ENCODE peak calls at places on chromosomes 1 and 21, in six cellular contexts. One of them, this sample, is unnamed. For H3K36me3, the result is how much of the 10 kb centered on the place peaks cover.

GRCh38 chr1:92577251-92577895 is 90.6 kb upstream of the GFI1 start:
- DNase-seq in body of pancreas: no peak
- DNase-seq in CD8-positive, alpha-beta T cell: no peak
- DNase-seq in mucosa of descending colon: no peak
- DNase-seq in keratinocyte: no peak
- DNase-seq in bronchial epithelial cell: peak
- DNase-seq in this sample: no peak

GRCh38 chr1:13730751-13731482 is 30.9 kb downstream of the PRDM2 start:
- DNase-seq in body of pancreas: peak
- DNase-seq in CD8-positive, alpha-beta T cell: peak
- DNase-seq in mucosa of descending colon: peak
- DNase-seq in keratinocyte: no peak
- DNase-seq in bronchial epithelial cell: peak
- DNase-seq in this sample: peak

GRCh38 chr1:211126622-211127021 is 7.3 kb downstream of the KCNH1 start:
- DNase-seq in body of pancreas: peak
- DNase-seq in CD8-positive, alpha-beta T cell: no peak
- DNase-seq in mucosa of descending colon: no peak
- DNase-seq in keratinocyte: no peak
- DNase-seq in bronchial epithelial cell: no peak
- DNase-seq in this sample: no peak

GRCh38 chr1:7609311-7609994 is 161.6 kb upstream of the VAMP3 start:
- DNase-seq in body of pancreas: no peak
- DNase-seq in CD8-positive, alpha-beta T cell: no peak
- DNase-seq in mucosa of descending colon: no peak
- DNase-seq in keratinocyte: no peak
- DNase-seq in bronchial epithelial cell: no peak
- DNase-seq in this sample: no peak

GRCh38 chr1:227947678-227948492 is at the start of gene WNT9A:
- DNase-seq in body of pancreas: peak
- DNase-seq in CD8-positive, alpha-beta T cell: no peak
- DNase-seq in mucosa of descending colon: peak
- DNase-seq in keratinocyte: no peak
- DNase-seq in bronchial epithelial cell: peak
- DNase-seq in this sample: peak

GRCh38 chr1:205580923-205581180 is 51.0 kb downstream of the ELK4 start:
- DNase-seq in body of pancreas: no peak
- DNase-seq in CD8-positive, alpha-beta T cell: no peak
- DNase-seq in mucosa of descending colon: no peak
- DNase-seq in keratinocyte: no peak
- DNase-seq in bronchial epithelial cell: no peak
- DNase-seq in this sample: peak

GRCh38 chr1:41608242-41608641 is 123.8 kb upstream of the EDN2 start:
- DNase-seq in body of pancreas: no peak
- DNase-seq in CD8-positive, alpha-beta T cell: no peak
- DNase-seq in mucosa of descending colon: no peak
- DNase-seq in keratinocyte: no peak
- DNase-seq in bronchial epithelial cell: peak
- DNase-seq in this sample: no peak

GRCh38 chr1:71296551-71296950 is 215.7 kb upstream of the ZRANB2 start:
- DNase-seq in body of pancreas: no peak
- DNase-seq in CD8-positive, alpha-beta T cell: no peak
- DNase-seq in mucosa of descending colon: no peak
- DNase-seq in keratinocyte: no peak
- DNase-seq in bronchial epithelial cell: peak
- DNase-seq in this sample: no peak

GRCh38 chr1:236502972-236503639 is 20.7 kb upstream of the LGALS8 start:
- DNase-seq in body of pancreas: peak
- DNase-seq in CD8-positive, alpha-beta T cell: no peak
- DNase-seq in mucosa of descending colon: peak
- DNase-seq in keratinocyte: no peak
- DNase-seq in bronchial epithelial cell: peak
- DNase-seq in this sample: peak

GRCh38 chr1:155813672-155814071 is 43.3 kb downstream of the GON4L start:
- DNase-seq in body of pancreas: no peak
- DNase-seq in CD8-positive, alpha-beta T cell: no peak
- DNase-seq in mucosa of descending colon: no peak
- DNase-seq in keratinocyte: no peak
- DNase-seq in bronchial epithelial cell: no peak
- DNase-seq in this sample: no peak

GRCh38 chr1:21816602-21817302 is 4.7 kb downstream of the LDLRAD2 start:
- DNase-seq in body of pancreas: no peak
- DNase-seq in CD8-positive, alpha-beta T cell: no peak
- DNase-seq in mucosa of descending colon: no peak
- DNase-seq in keratinocyte: no peak
- DNase-seq in bronchial epithelial cell: peak
- DNase-seq in this sample: no peak

GRCh38 chr21:14620152-14620551 is 74.0 kb upstream of the SAMSN1 start:
- DNase-seq in body of pancreas: no peak
- DNase-seq in CD8-positive, alpha-beta T cell: no peak
- DNase-seq in mucosa of descending colon: no peak
- DNase-seq in keratinocyte: no peak
- DNase-seq in bronchial epithelial cell: no peak
- DNase-seq in this sample: no peak

GRCh38 chr1:164588388-164589341 is 29.7 kb downstream of the PBX1 start:
- DNase-seq in body of pancreas: peak
- DNase-seq in CD8-positive, alpha-beta T cell: no peak
- DNase-seq in mucosa of descending colon: peak
- DNase-seq in keratinocyte: no peak
- DNase-seq in bronchial epithelial cell: no peak
- DNase-seq in this sample: peak

GRCh38 chr1:197170538-197170937 is 24.1 kb upstream of the ASPM start:
- DNase-seq in body of pancreas: no peak
- DNase-seq in CD8-positive, alpha-beta T cell: no peak
- DNase-seq in mucosa of descending colon: no peak
- DNase-seq in keratinocyte: no peak
- DNase-seq in bronchial epithelial cell: no peak
- DNase-seq in this sample: no peak

GRCh38 chr1:41809716-41810115 is 109.0 kb downstream of the HIVEP3 start:
- DNase-seq in body of pancreas: no peak
- DNase-seq in CD8-positive, alpha-beta T cell: no peak
- DNase-seq in mucosa of descending colon: no peak
- DNase-seq in keratinocyte: no peak
- DNase-seq in bronchial epithelial cell: no peak
- DNase-seq in this sample: no peak

GRCh38 chr1:231776006-231776707 is 149.6 kb downstream of the DISC1 start:
- DNase-seq in body of pancreas: no peak
- DNase-seq in CD8-positive, alpha-beta T cell: no peak
- DNase-seq in mucosa of descending colon: no peak
- DNase-seq in keratinocyte: no peak
- DNase-seq in bronchial epithelial cell: no peak
- DNase-seq in this sample: no peak

GRCh38 chr1:236089046-236089773 is 24.3 kb upstream of the NID1 start:
- DNase-seq in body of pancreas: no peak
- DNase-seq in CD8-positive, alpha-beta T cell: no peak
- DNase-seq in mucosa of descending colon: no peak
- DNase-seq in keratinocyte: no peak
- DNase-seq in bronchial epithelial cell: peak
- DNase-seq in this sample: no peak

GRCh38 chr1:160078392-160079195 is 2.7 kb upstream of the KCNJ9 start:
- DNase-seq in body of pancreas: peak
- DNase-seq in CD8-positive, alpha-beta T cell: peak
- DNase-seq in mucosa of descending colon: peak
- DNase-seq in keratinocyte: no peak
- DNase-seq in bronchial epithelial cell: peak
- DNase-seq in this sample: peak

GRCh38 chr1:30472526-30472925 is 250.9 kb downstream of the MATN1 start:
- DNase-seq in body of pancreas: no peak
- DNase-seq in CD8-positive, alpha-beta T cell: no peak
- DNase-seq in mucosa of descending colon: no peak
- DNase-seq in keratinocyte: no peak
- DNase-seq in bronchial epithelial cell: no peak
- DNase-seq in this sample: no peak

GRCh38 chr1:232784794-232785193 is 20.4 kb upstream of the MAP10 start:
- DNase-seq in body of pancreas: no peak
- DNase-seq in CD8-positive, alpha-beta T cell: no peak
- DNase-seq in mucosa of descending colon: no peak
- DNase-seq in keratinocyte: no peak
- DNase-seq in bronchial epithelial cell: no peak
- DNase-seq in this sample: no peak

GRCh38 chr1:209421186-209421585 is 162.3 kb upstream of the CAMK1G start:
- DNase-seq in body of pancreas: no peak
- DNase-seq in CD8-positive, alpha-beta T cell: no peak
- DNase-seq in mucosa of descending colon: no peak
- DNase-seq in keratinocyte: no peak
- DNase-seq in bronchial epithelial cell: peak
- DNase-seq in this sample: no peak

GRCh38 chr1:51851882-51852396 is 26.6 kb downstream of the NRDC start:
- DNase-seq in body of pancreas: no peak
- DNase-seq in CD8-positive, alpha-beta T cell: no peak
- DNase-seq in mucosa of descending colon: no peak
- DNase-seq in keratinocyte: no peak
- DNase-seq in bronchial epithelial cell: no peak
- DNase-seq in this sample: no peak

GRCh38 chr1:246925997-246926626 is 5.6 kb downstream of the AHCTF1 start:
- DNase-seq in body of pancreas: no peak
- DNase-seq in CD8-positive, alpha-beta T cell: no peak
- DNase-seq in mucosa of descending colon: no peak
- DNase-seq in keratinocyte: no peak
- DNase-seq in bronchial epithelial cell: no peak
- DNase-seq in this sample: no peak
- H3K4me3 ChIP-seq in body of pancreas: no peak
- H3K4me3 ChIP-seq in CD8-positive, alpha-beta T cell: no peak
- H3K4me3 ChIP-seq in mucosa of descending colon: no peak
- H3K4me3 ChIP-seq in keratinocyte: no peak
- H3K4me3 ChIP-seq in bronchial epithelial cell: no peak
- H3K4me3 ChIP-seq in this sample: no peak

DNA sequence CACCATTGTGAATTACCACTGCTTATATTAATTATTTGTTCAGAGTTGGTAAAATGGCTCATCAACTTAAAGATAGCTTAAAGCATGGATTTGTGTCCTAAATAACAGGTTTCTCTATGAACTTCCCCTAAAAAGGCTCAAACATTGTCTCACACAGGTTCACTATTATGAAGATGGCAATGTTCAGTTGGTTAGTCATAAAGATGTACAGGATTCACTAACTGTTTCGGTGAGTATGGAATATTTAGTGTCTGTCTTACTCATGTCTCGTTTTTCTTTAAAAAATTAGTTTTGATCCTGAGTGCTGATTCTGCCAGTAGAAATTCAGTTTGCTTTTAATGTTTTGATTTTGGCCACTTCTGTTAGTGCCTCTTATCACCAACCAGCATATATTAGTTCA is 7.5 kb upstream of the MOV10 start:
- DNase-seq in body of pancreas: no peak
- DNase-seq in CD8-positive, alpha-beta T cell: no peak
- DNase-seq in mucosa of descending colon: no peak
- DNase-seq in keratinocyte: no peak
- DNase-seq in bronchial epithelial cell: no peak
- DNase-seq in this sample: no peak
- H3K36me3 ChIP-seq in body of pancreas: under half
- H3K36me3 ChIP-seq in CD8-positive, alpha-beta T cell: under half
- H3K36me3 ChIP-seq in mucosa of descending colon: under half
- H3K36me3 ChIP-seq in keratinocyte: under half
- H3K36me3 ChIP-seq in bronchial epithelial cell: under half
- H3K36me3 ChIP-seq in this sample: under half

GRCh38 chr21:45032332-45032731 is 42.0 kb upstream of the ADARB1 start:
- DNase-seq in body of pancreas: no peak
- DNase-seq in CD8-positive, alpha-beta T cell: no peak
- DNase-seq in mucosa of descending colon: no peak
- DNase-seq in keratinocyte: no peak
- DNase-seq in bronchial epithelial cell: no peak
- DNase-seq in this sample: no peak

GRCh38 chr21:45030637-45031218 is 43.7 kb upstream of the ADARB1 start:
- DNase-seq in body of pancreas: no peak
- DNase-seq in CD8-positive, alpha-beta T cell: no peak
- DNase-seq in mucosa of descending colon: no peak
- DNase-seq in keratinocyte: no peak
- DNase-seq in bronchial epithelial cell: no peak
- DNase-seq in this sample: no peak

GRCh38 chr21:45031231-45032191 is 42.9 kb upstream of the ADARB1 start:
- DNase-seq in body of pancreas: no peak
- DNase-seq in CD8-positive, alpha-beta T cell: no peak
- DNase-seq in mucosa of descending colon: no peak
- DNase-seq in keratinocyte: no peak
- DNase-seq in bronchial epithelial cell: no peak
- DNase-seq in this sample: no peak

GRCh38 chr21:45029298-45029967 is 44.9 kb upstream of the ADARB1 start:
- DNase-seq in body of pancreas: peak
- DNase-seq in CD8-positive, alpha-beta T cell: no peak
- DNase-seq in mucosa of descending colon: no peak
- DNase-seq in keratinocyte: no peak
- DNase-seq in bronchial epithelial cell: no peak
- DNase-seq in this sample: no peak

GRCh38 chr21:45029968-45030636 is 44.3 kb upstream of the ADARB1 start:
- DNase-seq in body of pancreas: no peak
- DNase-seq in CD8-positive, alpha-beta T cell: no peak
- DNase-seq in mucosa of descending colon: no peak
- DNase-seq in keratinocyte: no peak
- DNase-seq in bronchial epithelial cell: no peak
- DNase-seq in this sample: no peak
- H3K4me3 ChIP-seq in body of pancreas: no peak
- H3K4me3 ChIP-seq in CD8-positive, alpha-beta T cell: no peak
- H3K4me3 ChIP-seq in mucosa of descending colon: no peak
- H3K4me3 ChIP-seq in keratinocyte: no peak
- H3K4me3 ChIP-seq in bronchial epithelial cell: no peak
- H3K4me3 ChIP-seq in this sample: no peak

DNA sequence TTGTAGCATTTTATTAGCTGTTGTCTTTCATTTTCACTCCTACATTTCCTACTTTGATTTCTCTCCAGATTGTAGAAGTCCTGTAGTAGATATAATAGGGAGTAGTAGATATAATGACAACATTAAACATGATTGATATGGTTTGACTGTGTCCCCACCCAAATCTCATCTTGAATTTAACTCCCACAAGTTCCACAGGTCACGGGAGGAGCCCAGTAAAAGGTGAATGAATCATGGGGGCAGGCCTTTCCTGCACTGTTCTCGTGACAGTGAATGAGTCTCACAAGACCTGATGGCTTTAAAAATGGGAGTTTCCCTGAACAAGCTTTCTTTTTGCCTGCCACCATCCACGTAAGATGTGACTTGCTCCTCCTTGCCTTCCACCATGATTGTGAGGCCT is 7.5 kb upstream of the PRDX6 start:
- DNase-seq in body of pancreas: no peak
- DNase-seq in CD8-positive, alpha-beta T cell: no peak
- DNase-seq in mucosa of descending colon: no peak
- DNase-seq in keratinocyte: no peak
- DNase-seq in bronchial epithelial cell: no peak
- DNase-seq in this sample: peak
- H3K36me3 ChIP-seq in body of pancreas: under half
- H3K36me3 ChIP-seq in CD8-positive, alpha-beta T cell: under half
- H3K36me3 ChIP-seq in mucosa of descending colon: under half
- H3K36me3 ChIP-seq in keratinocyte: under half
- H3K36me3 ChIP-seq in bronchial epithelial cell: under half
- H3K36me3 ChIP-seq in this sample: under half

GRCh38 chr1:246617768-246618167 is 51.5 kb downstream of the CNST start:
- DNase-seq in body of pancreas: peak
- DNase-seq in CD8-positive, alpha-beta T cell: no peak
- DNase-seq in mucosa of descending colon: no peak
- DNase-seq in keratinocyte: no peak
- DNase-seq in bronchial epithelial cell: no peak
- DNase-seq in this sample: peak
- H3K4me3 ChIP-seq in body of pancreas: no peak
- H3K4me3 ChIP-seq in CD8-positive, alpha-beta T cell: no peak
- H3K4me3 ChIP-seq in mucosa of descending colon: no peak
- H3K4me3 ChIP-seq in keratinocyte: no peak
- H3K4me3 ChIP-seq in bronchial epithelial cell: no peak
- H3K4me3 ChIP-seq in this sample: no peak